ENCODE peak calls at places on chromosome 12, in eight cellular contexts. V, L, Q, R, S, Z, G and D are unnamed samples. For H3K36me3, the result is how much of the 10 kb centered on the place peaks cover.

GRCh38 chr12:67807808-67808207 is 159.3 kb downstream of the DYRK2 start:
- DNase-seq in R (no peak), L (no peak), Z (peak), V (peak), Q (no peak), S (no peak), G (no peak), D (no peak)

GRCh38 chr12:50220357-50221061 is 53.3 kb upstream of the CERS5 start:
- DNase-seq in Q (no peak), Z (peak), L (no peak), S (peak), R (peak), V (peak), G (peak), D (no peak)

GRCh38 chr12:115570271-115570777 is 707.2 kb downstream of the MED13L start:
- DNase-seq in R (no peak), S (no peak), G (peak), Z (no peak), V (peak), Q (no peak), L (no peak), D (no peak)

GRCh38 chr12:110180591-110181005 is 56.4 kb downstream of the IFT81 start:
- DNase-seq in R (no peak), G (no peak), V (peak), Q (no peak), L (no peak), Z (peak), S (no peak), D (no peak)

GRCh38 chr12:98856897-98857540 is 211.9 kb downstream of the APAF1 start:
- DNase-seq in Q (no peak), L (no peak), R (no peak), V (no peak), Z (no peak), G (no peak), S (no peak), D (no peak)

GRCh38 chr12:83573676-83574075 is 887.0 kb downstream of the TMTC2 start:
- DNase-seq in R (no peak), Q (no peak), V (peak), Z (peak), S (no peak), L (peak), G (no peak), D (no peak)

GRCh38 chr12:18135509-18135908 is 45.5 kb upstream of the RERGL start:
- DNase-seq in L (no peak), V (peak), G (no peak), S (no peak), R (no peak), Q (no peak), Z (peak), D (no peak)

GRCh38 chr12:90515199-90516175 is 439.5 kb downstream of the CCER1 start:
- DNase-seq in S (peak), G (no peak), R (no peak), Z (peak), Q (no peak), V (peak), L (no peak), D (no peak)

GRCh38 chr12:126464157-126464556 is 1398.9 kb downstream of the AACS start:
- DNase-seq in S (no peak), G (no peak), Q (no peak), R (no peak), L (no peak), V (no peak), Z (peak), D (no peak)

GRCh38 chr12:3103806-3104205 is 26.6 kb downstream of the TSPAN9 start:
- DNase-seq in S (no peak), V (no peak), G (peak), Q (no peak), R (no peak), L (no peak), Z (no peak), D (no peak)

GRCh38 chr12:92059976-92060375 is 85.7 kb downstream of the BTG1 start:
- DNase-seq in S (no peak), G (no peak), V (peak), R (no peak), Z (peak), Q (no peak), L (no peak), D (no peak)

GRCh38 chr12:22702690-22703089 is 77.7 kb downstream of the ETNK1 start:
- DNase-seq in S (no peak), R (no peak), L (no peak), Q (no peak), V (no peak), Z (peak), G (no peak), D (no peak)

GRCh38 chr12:110786012-110786411 is 43.3 kb upstream of the PPP1CC start:
- DNase-seq in Z (no peak), L (no peak), Q (no peak), V (no peak), R (no peak), S (no peak), G (no peak), D (no peak)

GRCh38 chr12:71521125-71521524 is 81.5 kb downstream of the LGR5 start:
- DNase-seq in Z (no peak), R (no peak), Q (no peak), L (no peak), G (no peak), S (no peak), V (no peak), D (no peak)

GRCh38 chr12:21149849-21150248 is 18.9 kb downstream of the SLCO1B1 start:
- DNase-seq in L (no peak), S (no peak), V (no peak), G (no peak), Z (no peak), Q (no peak), R (no peak), D (no peak)

GRCh38 chr12:131176266-131176665 is 222.6 kb downstream of the ADGRD1 start:
- DNase-seq in Z (no peak), Q (no peak), S (no peak), L (no peak), R (no peak), V (no peak), G (no peak), D (no peak)

GRCh38 chr12:131176926-131177325 is 223.2 kb downstream of the ADGRD1 start:
- DNase-seq in L (no peak), G (no peak), S (no peak), Z (no peak), R (no peak), V (no peak), Q (no peak), D (no peak)

GRCh38 chr12:131171029-131171428 is 217.3 kb downstream of the ADGRD1 start:
- DNase-seq in S (no peak), V (no peak), Q (no peak), L (no peak), Z (no peak), G (no peak), R (no peak), D (no peak)

GRCh38 chr12:131177599-131177998 is 223.9 kb downstream of the ADGRD1 start:
- DNase-seq in G (no peak), L (no peak), S (no peak), R (no peak), Z (no peak), V (no peak), Q (no peak), D (no peak)

DNA sequence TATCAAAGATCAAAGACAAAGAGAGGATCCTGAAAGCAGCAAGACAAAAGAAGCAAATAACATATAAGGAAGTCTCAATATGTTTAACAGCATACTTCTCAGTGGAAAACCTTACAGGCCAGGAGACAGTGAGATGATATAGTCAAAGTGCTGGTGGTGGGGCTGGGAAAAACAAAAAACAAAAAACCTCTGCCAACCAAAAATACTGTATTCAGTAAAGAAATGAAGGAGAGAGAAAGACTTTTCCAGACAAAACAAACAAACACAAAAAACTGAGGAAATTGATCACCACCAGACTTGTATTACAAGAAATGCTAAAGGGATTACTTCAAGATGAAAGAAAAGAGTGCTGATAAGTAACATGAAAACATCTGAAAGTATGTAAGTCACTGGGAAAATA is 221.2 kb downstream of the ADGRD1 start:
- DNase-seq in Q (no peak), R (no peak), V (no peak), S (no peak), L (no peak), G (no peak), Z (no peak), D (no peak)
- H3K27ac ChIP-seq in Q (no peak), R (no peak), V (no peak), S (no peak), L (no peak), G (no peak), Z (no peak), D (no peak)

DNA sequence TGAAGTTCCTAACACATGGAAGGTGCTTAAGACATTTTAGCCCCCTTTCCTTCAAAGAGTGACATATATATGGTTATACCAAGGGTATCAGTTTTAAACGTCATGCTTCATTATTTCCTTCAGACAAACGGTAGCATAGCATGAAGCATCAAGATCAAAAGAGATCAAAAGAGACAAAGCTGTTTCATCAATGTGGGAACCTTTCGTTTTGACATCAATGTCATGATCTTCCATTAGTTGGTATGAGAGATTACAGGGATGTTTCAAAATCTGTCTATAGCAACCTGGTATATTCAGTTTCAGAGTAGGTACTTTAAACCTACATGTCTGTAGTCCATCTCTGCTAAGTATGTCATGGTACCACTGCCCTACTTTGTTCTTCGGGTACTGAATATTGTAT is 28.3 kb downstream of the PUS7L start:
- DNase-seq in G (no peak), V (no peak), S (no peak), L (no peak), Q (no peak), R (no peak), Z (no peak), D (peak)
- H3K36me3 ChIP-seq in G (under half), V (under half), S (under half), L (under half), Q (half or more), R (under half), Z (under half), D (under half)

GRCh38 chr12:124725612-124726237 is 137.9 kb downstream of the SCARB1 start:
- DNase-seq in G (no peak), Q (no peak), V (no peak), R (no peak), Z (no peak), L (no peak), S (no peak), D (no peak)
- H3K27ac ChIP-seq in G (no peak), Q (peak), V (no peak), R (no peak), Z (no peak), L (no peak), S (no peak), D (no peak)

GRCh38 chr12:870378-870777 is 79.1 kb downstream of the RAD52 start:
- DNase-seq in G (no peak), Q (no peak), Z (no peak), R (peak), S (no peak), V (no peak), L (no peak), D (peak)

GRCh38 chr12:879641-880040 is 69.9 kb downstream of the RAD52 start:
- DNase-seq in Q (no peak), G (no peak), V (peak), S (no peak), R (no peak), Z (peak), L (peak), D (no peak)

GRCh38 chr12:868722-869121 is 80.8 kb downstream of the RAD52 start:
- DNase-seq in S (no peak), Q (no peak), Z (no peak), G (peak), V (no peak), L (no peak), R (no peak), D (no peak)

DNA sequence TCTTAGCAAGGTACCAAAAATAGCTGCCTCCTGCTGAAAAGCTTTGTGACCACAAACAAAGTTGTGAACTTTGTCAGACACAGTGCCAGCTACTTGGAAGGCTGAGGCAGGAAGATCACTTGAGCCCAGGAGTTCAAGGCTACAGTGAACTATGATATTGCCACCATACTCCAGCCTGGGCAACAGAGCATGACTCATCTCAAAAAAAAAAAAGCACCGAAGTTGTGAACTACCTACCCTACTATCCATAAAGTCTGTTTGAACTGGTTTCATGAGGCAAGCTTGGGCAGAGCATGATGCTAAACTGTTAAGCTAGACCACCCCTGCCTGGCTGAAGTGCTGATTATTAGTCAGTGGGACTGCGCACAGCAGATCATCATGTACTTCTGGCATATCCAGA is 75.5 kb downstream of the RAD52 start:
- DNase-seq in L (no peak), Q (no peak), V (no peak), Z (no peak), G (no peak), S (no peak), R (no peak), D (no peak)
- H3K36me3 ChIP-seq in L (half or more), Q (half or more), V (under half), Z (half or more), G (half or more), S (under half), R (half or more), D (under half)

DNA sequence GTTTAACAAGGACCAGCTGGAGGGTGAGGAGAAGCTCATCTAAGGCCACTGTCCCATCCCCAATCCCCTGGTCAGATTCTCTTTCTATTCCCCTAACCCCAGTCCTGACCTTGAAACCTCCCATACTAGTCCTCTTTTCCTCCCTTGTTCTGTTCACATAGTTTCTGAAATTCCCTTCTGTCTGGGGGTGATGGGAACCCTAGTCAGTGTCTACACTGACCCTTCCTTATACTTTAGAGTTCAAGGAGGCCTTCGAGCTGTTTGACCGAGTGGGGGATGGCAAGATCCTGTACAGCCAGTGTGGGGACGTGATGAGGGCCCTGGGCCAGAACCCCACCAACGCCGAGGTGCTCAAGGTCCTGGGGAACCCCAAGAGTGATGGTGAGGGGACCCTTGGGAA is 2.4 kb downstream of the MYL6B start:
- DNase-seq in Z (no peak), G (no peak), Q (no peak), L (no peak), S (no peak), R (no peak), V (no peak), D (no peak)
- H3K27ac ChIP-seq in Z (no peak), G (no peak), Q (no peak), L (peak), S (no peak), R (no peak), V (no peak), D (no peak)

GRCh38 chr12:123000578-123000977 is 20.1 kb downstream of the ARL6IP4 start:
- DNase-seq in V (no peak), Z (no peak), L (no peak), S (no peak), Q (no peak), R (no peak), G (no peak), D (no peak)

GRCh38 chr12:122997343-122998250 is 17.1 kb downstream of the ARL6IP4 start:
- DNase-seq in L (no peak), Z (no peak), G (no peak), V (no peak), R (no peak), S (no peak), Q (no peak), D (no peak)

GRCh38 chr12:122999986-123000420 is 19.5 kb downstream of the ARL6IP4 start:
- DNase-seq in L (no peak), Z (no peak), S (no peak), G (no peak), Q (no peak), V (no peak), R (no peak), D (no peak)

GRCh38 chr12:122998316-122998715 is 17.8 kb downstream of the ARL6IP4 start:
- DNase-seq in Z (no peak), S (no peak), L (no peak), Q (no peak), V (no peak), R (no peak), G (no peak), D (no peak)

DNA sequence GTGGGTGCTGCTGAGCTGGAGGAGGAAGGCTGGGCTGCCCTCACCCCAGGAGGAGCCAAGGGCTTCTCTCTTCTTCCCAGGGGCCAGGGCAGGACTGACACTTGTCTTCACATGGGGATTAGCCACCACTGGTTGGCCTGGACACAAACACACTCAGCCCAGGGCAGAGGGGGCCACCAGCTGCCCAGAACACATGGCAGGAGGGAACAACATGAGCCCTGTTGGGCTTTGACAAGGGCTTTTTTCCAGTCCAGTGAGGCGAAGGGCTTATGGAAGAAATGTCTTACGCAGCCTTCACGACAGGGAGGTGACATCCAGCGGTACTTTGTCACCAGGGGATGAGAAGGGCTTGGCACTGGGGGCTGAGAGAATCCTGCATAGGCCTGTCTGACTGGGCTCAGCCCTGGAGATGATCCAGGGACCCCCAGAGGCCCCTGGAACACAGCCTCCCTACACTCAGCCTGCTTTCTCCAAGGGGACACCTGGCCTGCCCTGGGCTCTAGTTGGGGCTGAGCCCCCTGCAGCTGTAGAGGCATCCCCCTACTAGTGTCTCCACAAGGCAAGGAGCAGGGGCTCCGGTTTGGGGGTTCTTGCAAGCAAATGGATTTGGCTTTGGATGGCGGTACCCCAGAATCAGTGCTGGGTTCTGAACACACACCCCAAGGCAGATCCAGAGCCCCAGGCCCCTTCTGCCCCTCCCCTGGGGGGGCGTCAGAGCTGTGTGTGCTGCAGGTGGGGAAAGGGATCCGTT is 18.9 kb downstream of the ARL6IP4 start:
- DNase-seq in L (peak), V (no peak), Z (no peak), S (no peak), G (no peak), Q (no peak), R (no peak), D (no peak)
- H3K36me3 ChIP-seq in L (under half), V (under half), Z (under half), S (under half), G (under half), Q (half or more), R (under half), D (under half)